ENCODE peak calls at places on chromosome 11, in five cellular contexts. F is H1, V is HepG2, K is K562, Y is GM12878. H is an unnamed sample.

GRCh38 chr11:12746593-12747097 is 72.4 kb downstream of the TEAD1 start:
- DNase-seq in V (peak; percentile 29), F (peak; percentile 80), K (peak; percentile 92), Y (no peak), H (peak; percentile 87)

GRCh38 chr11:21975242-21975641 is 217.6 kb upstream of the ANO5 start:
- DNase-seq in K (no peak), F (no peak), V (no peak), Y (no peak), H (no peak)

GRCh38 chr11:134330611-134331564 is 900 bp upstream of the GLB1L2 start:
- DNase-seq in K (no peak), Y (no peak), F (no peak), V (peak; percentile 15), H (no peak)

GRCh38 chr11:58061813-58062212 is 31.1 kb downstream of the OR6Q1 start:
- DNase-seq in K (no peak), Y (no peak), V (no peak), F (no peak), H (no peak)

GRCh38 chr11:80815752-80816453 is 1375.1 kb upstream of the TENM4 start:
- DNase-seq in K (no peak), F (no peak), Y (peak; percentile 69), V (no peak), H (no peak)

GRCh38 chr11:298406-299065 is 790 bp downstream of the IFITM5 start:
- DNase-seq in Y (no peak), V (no peak), K (no peak), F (no peak), H (peak; percentile 24)

GRCh38 chr11:130217133-130217631 is 57.6 kb downstream of the ST14 start:
- DNase-seq in V (no peak), F (no peak), Y (no peak), K (no peak), H (peak; percentile 11)

GRCh38 chr11:934437-934950 is 8.8 kb downstream of the AP2A2 start:
- DNase-seq in V (no peak), Y (no peak), F (no peak), K (no peak), H (no peak)

GRCh38 chr11:66967670-66968425 is 7.3 kb upstream of the C11orf86 start:
- DNase-seq in K (no peak), Y (no peak), F (no peak), V (no peak), H (no peak)

GRCh38 chr11:359181-359714 is 10.1 kb upstream of the B4GALNT4 start:
- DNase-seq in Y (no peak), F (no peak), V (no peak), K (peak; percentile 10), H (no peak)

GRCh38 chr11:13145461-13145860 is 132.1 kb upstream of the BMAL1 start:
- DNase-seq in K (no peak), Y (no peak), F (no peak), V (no peak), H (no peak)

GRCh38 chr11:1782831-1783724 is 19.4 kb upstream of the CTSD start:
- DNase-seq in K (peak; percentile 33), V (no peak), F (no peak), Y (no peak), H (no peak)

GRCh38 chr11:10622957-10623787 is 54.7 kb upstream of the LYVE1 start:
- DNase-seq in V (no peak), F (no peak), Y (no peak), K (no peak), H (no peak)

GRCh38 chr11:46728659-46729040 is 9.6 kb downstream of the F2 start:
- DNase-seq in Y (no peak), K (no peak), F (no peak), V (no peak), H (no peak)

GRCh38 chr11:76606102-76606793 is 64.3 kb downstream of the LRRC32 start:
- DNase-seq in F (no peak), Y (no peak), V (no peak), K (no peak), H (no peak)

GRCh38 chr11:46906596-46906995 is 11.8 kb downstream of the LRP4 start:
- DNase-seq in Y (no peak), K (peak; percentile 38), V (no peak), F (peak; percentile 41), H (peak; percentile 46)

GRCh38 chr11:31810779-31811647 is at the start of gene PAX6:
- DNase-seq in F (no peak), Y (peak; percentile 5), V (peak; percentile 51), K (peak; percentile 84), H (peak; percentile 75)

GRCh38 chr11:104727768-104728167 is 170.5 kb downstream of the CASP12 start:
- DNase-seq in Y (no peak), K (no peak), F (no peak), V (no peak), H (no peak)

GRCh38 chr11:8756201-8756600 is 73.6 kb downstream of the RPL27A start:
- DNase-seq in F (no peak), K (no peak), V (no peak), Y (no peak), H (no peak)

GRCh38 chr11:128523616-128524015 is 63.7 kb downstream of the ETS1 start:
- DNase-seq in Y (no peak), F (no peak), V (no peak), K (no peak), H (no peak)

DNA sequence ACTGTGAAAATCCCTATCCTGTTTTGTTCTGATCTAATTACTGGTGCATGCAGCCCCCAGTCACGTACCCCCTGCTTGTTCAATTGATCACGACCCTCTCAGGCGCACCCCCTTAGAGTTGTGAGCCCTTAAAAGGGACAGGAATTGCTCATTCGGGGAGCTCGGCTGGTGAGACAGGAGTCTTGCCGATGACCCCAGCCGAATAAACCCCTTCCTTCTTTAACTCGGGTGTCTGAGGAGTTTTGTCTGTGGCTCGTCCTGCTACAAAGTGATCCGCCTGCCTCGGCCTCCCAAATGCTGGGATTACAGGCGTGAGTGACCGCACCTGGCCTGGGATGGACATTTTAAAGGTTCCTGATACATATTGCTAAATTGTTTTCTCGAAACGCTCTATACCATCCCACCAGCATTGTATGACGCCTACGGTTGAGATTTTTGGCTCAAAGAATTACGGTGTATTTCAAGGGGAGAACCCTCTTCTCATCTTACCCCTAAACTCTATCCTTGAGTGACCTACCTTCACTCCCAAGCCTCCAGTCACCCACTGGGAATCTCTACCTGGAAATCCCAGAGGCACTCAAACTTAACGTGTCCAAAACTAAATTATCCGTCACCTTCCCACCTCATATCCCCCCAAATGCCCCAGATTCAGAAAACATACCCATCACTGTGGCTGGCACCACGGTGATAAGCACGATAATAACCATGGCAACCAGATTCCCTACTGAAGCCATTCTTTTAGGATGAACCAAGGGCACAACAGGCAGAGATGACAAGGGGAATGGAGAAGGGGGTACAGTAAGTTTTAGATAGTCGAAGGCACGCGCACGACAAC is 789 bp upstream of the POLA2 start:
- DNase-seq in K (no peak), V (no peak), Y (no peak), F (no peak), H (no peak)
- TF ChIP-seq SP1 in K (no peak), V (no peak), Y (no peak), F (no peak), H (no peak)

DNA sequence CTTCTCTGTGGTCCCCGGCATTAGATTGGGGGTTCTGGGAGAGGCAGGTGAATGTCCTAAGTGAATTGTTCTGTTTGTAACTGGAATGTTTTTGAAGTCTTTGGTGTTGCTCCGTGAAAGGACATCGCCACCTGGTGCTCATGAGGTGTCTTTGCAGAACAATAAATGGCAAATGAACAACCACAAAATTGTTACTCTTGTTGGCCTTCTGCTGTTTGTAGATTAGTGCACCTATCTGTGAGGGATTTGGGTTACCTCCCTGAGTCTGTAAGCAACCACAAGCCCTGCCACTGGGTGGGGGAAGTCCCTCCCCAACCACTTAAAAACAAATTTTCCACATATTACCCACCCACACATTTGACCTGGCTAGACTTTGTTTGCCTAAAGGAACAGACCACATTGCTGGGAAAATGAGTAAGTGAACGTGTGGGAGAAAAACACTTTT is 4.7 kb downstream of the MPEG1 start:
- DNase-seq in F (no peak), Y (peak; percentile 89), V (peak; percentile 48), K (peak; percentile 38), H (peak; percentile 15)
- TF ChIP-seq ATF2 in F (no peak), Y (peak; percentile 73), V (no peak), K (no peak), H (no peak)

GRCh38 chr11:74989269-74989655 is 529 bp downstream of the NEU3 start:
- DNase-seq in V (no peak), F (no peak), K (peak; percentile 26), Y (no peak), H (no peak)
- TF ChIP-seq SP1 in V (no peak), F (no peak), K (no peak), Y (no peak), H (no peak)

GRCh38 chr11:70517996-70518907 is 119.9 kb downstream of the CTTN start:
- DNase-seq in K (no peak), Y (no peak), F (no peak), V (no peak), H (no peak)
- TF ChIP-seq ATF2 in K (no peak), Y (no peak), F (no peak), V (no peak), H (no peak)